ENCODE peak calls at places on chromosomes 3 and 15, in four cellular contexts. F, K, C and T are unnamed samples.

GRCh38 chr15:39797407-39797806 is 14.8 kb upstream of the FSIP1 start:
- DNase-seq in F (no peak), K (no peak), C (no peak), T (no peak)

GRCh38 chr15:101612676-101613075 is 39.5 kb downstream of the TM2D3 start:
- DNase-seq in F (no peak), K (no peak), C (no peak), T (no peak)

GRCh38 chr3:45417949-45418847 is 29.8 kb downstream of the LARS2 start:
- DNase-seq in F (no peak), K (no peak), C (peak), T (peak)

GRCh38 chr3:113485161-113485609 is 29.8 kb downstream of the SPICE1 start:
- DNase-seq in F (no peak), K (no peak), C (peak), T (no peak)

GRCh38 chr3:54171509-54171908 is 49.2 kb downstream of the CACNA2D3 start:
- DNase-seq in F (no peak), K (no peak), C (no peak), T (no peak)

GRCh38 chr3:177491301-177492031 is 294.2 kb upstream of the TBL1XR1 start:
- DNase-seq in F (no peak), K (no peak), C (peak), T (no peak)

GRCh38 chr3:170679190-170679589 is 93.3 kb upstream of the SLC7A14 start:
- DNase-seq in F (no peak), K (no peak), C (peak), T (no peak)

GRCh38 chr3:81521855-81522254 is 239.6 kb downstream of the GBE1 start:
- DNase-seq in F (no peak), K (no peak), C (no peak), T (no peak)

GRCh38 chr3:44048196-44048924 is 193.3 kb upstream of the TOPAZ1 start:
- DNase-seq in F (no peak), K (no peak), C (peak), T (peak)

GRCh38 chr3:76509179-76509830 is 530.6 kb upstream of the ROBO2 start:
- DNase-seq in F (no peak), K (no peak), C (no peak), T (no peak)

GRCh38 chr3:5240740-5241139 is 53.2 kb downstream of the EDEM1 start:
- DNase-seq in F (no peak), K (no peak), C (no peak), T (no peak)

GRCh38 chr3:194275231-194275671 is 75.9 kb downstream of the CPN2 start:
- DNase-seq in F (no peak), K (no peak), C (no peak), T (no peak)

GRCh38 chr15:95018888-95019545 is 787.7 kb downstream of the MCTP2 start:
- DNase-seq in F (no peak), K (no peak), C (peak), T (peak)

GRCh38 chr15:83784975-83785374 is 131.1 kb downstream of the ADAMTSL3 start:
- DNase-seq in F (no peak), K (no peak), C (peak), T (no peak)

GRCh38 chr15:77599899-77600298 is 32.8 kb downstream of the LINGO1 start:
- DNase-seq in F (no peak), K (no peak), C (peak), T (no peak)

GRCh38 chr3:128794788-128795649 is 69.0 kb downstream of the RAB7A start:
- DNase-seq in F (peak), K (no peak), C (peak), T (peak)

GRCh38 chr15:68764090-68764489 is 56.6 kb downstream of the ANP32A start:
- DNase-seq in F (no peak), K (peak), C (no peak), T (no peak)

GRCh38 chr15:93476491-93477176 is 387.6 kb upstream of the RGMA start:
- DNase-seq in F (no peak), K (no peak), C (peak), T (no peak)

GRCh38 chr15:101781927-101782326 is 21.4 kb upstream of the OR4F6 start:
- DNase-seq in F (no peak), K (no peak), C (no peak), T (no peak)

GRCh38 chr3:177195941-177196472 is 1.3 kb downstream of the TBL1XR1 start:
- DNase-seq in F (no peak), K (no peak), C (no peak), T (no peak)

GRCh38 chr15:38398134-38398533 is 55.8 kb upstream of the FAM98B start:
- DNase-seq in F (peak), K (no peak), C (peak), T (peak)

GRCh38 chr3:187146389-187146788 is 7.1 kb upstream of the RPL39L start:
- DNase-seq in F (no peak), K (no peak), C (no peak), T (no peak)

GRCh38 chr3:187150186-187150585 is 10.9 kb upstream of the RPL39L start:
- DNase-seq in F (no peak), K (no peak), C (no peak), T (no peak)

DNA sequence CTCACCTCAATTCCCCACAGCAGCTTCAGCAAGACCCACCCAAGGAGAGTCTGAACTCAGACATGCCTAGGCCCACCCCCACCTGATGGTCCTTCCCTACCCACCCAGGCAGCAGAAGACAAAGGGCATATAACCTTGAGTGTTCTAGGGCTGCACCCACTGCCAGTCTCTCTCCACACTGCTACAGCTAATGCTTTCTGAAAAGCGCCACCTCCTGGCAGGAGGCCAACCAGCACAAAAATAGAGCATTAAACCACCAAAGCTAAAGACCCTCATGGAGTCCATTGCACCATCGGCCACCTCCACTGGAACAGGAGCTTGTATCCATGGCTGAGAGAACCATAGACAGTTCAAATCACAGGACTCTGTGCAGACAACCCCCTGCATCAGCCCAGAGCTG is 11.3 kb upstream of the RPL39L start:
- DNase-seq in F (no peak), K (no peak), C (no peak), T (peak)
- TF ChIP-seq CTCF in F (no peak), K (peak), C (peak), T (peak)

GRCh38 chr3:140249188-140249587 is 314.2 kb downstream of the CLSTN2 start:
- DNase-seq in F (no peak), K (no peak), C (no peak), T (no peak)

GRCh38 chr3:140251678-140252077 is 316.7 kb downstream of the CLSTN2 start:
- DNase-seq in F (no peak), K (no peak), C (no peak), T (no peak)

GRCh38 chr3:140250945-140251344 is 316.0 kb downstream of the CLSTN2 start:
- DNase-seq in F (no peak), K (no peak), C (no peak), T (no peak)

GRCh38 chr3:140250010-140250825 is 315.2 kb downstream of the CLSTN2 start:
- DNase-seq in F (no peak), K (no peak), C (no peak), T (no peak)

DNA sequence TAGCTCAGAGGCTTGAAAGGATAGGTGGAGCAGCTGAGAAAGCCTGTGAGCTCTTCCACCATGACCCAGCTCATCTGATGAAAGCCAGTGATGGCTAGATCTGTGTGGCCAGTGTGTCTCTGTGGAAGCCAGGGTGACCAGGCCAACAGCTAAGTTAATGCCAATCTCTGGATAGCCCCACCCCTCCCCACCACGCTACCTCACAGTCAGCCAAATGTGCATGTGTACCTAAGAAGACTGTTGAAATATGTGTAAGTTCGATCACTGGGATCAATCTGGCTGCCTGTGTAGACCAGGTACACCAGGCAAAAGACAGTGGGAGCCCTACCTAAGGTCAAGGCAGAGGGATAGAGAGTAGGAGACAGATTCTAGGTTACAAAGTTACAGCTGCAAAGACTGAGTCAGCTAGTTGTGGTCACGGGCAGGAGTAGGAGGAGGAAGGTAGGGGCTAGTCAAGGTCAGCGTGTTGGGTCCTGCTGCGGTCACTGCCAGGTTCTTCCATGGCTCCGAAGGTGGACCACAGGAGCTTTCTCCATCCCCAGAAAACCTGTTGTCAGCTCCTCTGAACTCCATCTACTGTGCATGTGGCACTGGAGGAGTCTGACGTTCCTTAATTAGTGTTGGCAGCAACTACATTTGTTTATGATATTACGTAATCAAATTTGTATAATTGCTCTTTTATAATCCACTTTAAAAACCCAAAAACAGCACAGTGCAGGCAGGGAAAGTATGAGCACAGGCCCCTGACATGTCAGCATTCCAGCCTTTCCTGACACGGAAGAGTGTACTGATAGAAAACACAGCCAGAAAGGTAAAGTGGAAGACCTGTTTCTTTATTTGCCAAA is 318.0 kb downstream of the CLSTN2 start:
- DNase-seq in F (no peak), K (no peak), C (no peak), T (no peak)
- TF ChIP-seq CTCF in F (no peak), K (no peak), C (no peak), T (no peak)

GRCh38 chr3:49689046-49689886 is at the start of the genes MST1 and RNF123:
- DNase-seq in F (peak), K (peak), C (peak), T (peak)
- TF ChIP-seq CTCF in F (peak), K (peak), C (peak), T (no peak)

DNA sequence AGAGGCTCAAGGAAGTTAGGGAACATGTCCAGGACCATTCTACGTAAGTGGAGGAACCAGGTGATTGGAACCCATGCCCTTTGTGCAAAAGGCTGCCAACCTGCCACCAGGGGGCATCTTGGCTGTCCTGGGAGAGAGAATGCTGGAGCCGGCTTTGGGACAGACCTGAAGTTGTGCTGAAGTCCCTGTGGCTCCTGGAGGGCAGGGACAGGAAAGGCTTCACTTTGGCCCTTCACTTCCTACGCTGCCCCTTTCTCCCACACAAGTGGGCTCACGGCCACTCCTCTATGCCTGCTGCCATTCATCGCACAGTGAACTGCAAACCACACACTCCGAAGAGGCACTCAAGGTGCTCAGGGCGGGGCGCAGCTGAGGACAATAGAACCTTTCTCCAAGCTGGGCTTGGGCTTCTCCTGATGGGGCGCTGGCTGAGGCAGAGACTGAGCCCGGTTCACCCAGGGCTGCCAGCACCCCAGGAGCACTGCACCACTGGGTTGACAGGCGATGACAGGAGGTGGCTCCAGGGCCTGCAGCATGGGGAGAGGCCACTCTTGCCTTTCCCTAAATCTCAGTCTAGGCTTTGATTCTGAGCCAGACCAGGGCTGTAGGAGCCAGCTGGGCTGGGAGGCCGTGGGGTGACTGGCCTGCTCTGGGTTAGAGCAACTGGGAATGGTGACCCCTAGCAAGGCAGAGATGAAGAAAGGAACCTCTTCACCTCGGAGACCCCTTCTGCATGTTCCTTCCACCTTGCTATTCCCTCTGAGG is 8.4 kb downstream of the SHF start:
- DNase-seq in F (no peak), K (no peak), C (peak), T (peak)
- TF ChIP-seq CTCF in F (peak), K (peak), C (peak), T (peak)

GRCh38 chr15:99207672-99208071 is 41.7 kb downstream of the TTC23 start:
- DNase-seq in F (no peak), K (no peak), C (no peak), T (no peak)
- TF ChIP-seq CTCF in F (no peak), K (peak), C (no peak), T (no peak)

GRCh38 chr3:1847571-1847970 is 251.1 kb upstream of the CNTN4 start:
- DNase-seq in F (no peak), K (no peak), C (no peak), T (no peak)

GRCh38 chr3:1848935-1849334 is 249.7 kb upstream of the CNTN4 start:
- DNase-seq in F (no peak), K (no peak), C (peak), T (no peak)

DNA sequence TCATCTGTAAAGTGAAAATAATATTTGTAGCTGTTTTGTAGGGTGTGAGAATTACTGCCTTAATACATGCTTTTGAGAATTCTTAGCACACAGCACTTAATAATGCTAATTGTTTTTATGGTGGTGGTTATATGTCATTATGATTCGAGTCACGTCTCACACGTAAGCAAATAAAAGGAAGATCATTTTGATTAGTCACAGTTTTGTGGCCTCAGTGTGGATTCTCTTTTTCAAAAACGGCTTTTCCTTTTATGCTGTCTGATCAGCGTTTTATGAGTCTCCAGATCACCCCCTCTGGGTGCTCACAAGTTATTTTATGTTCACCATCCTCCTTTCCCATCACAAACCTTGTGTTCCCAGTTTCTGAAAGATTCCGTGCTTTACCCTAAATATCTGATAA is 255.6 kb upstream of the CNTN4 start:
- DNase-seq in F (no peak), K (no peak), C (no peak), T (no peak)
- TF ChIP-seq CTCF in F (no peak), K (no peak), C (no peak), T (no peak)

GRCh38 chr3:3196148-3196861 is 16.8 kb upstream of the CRBN start:
- DNase-seq in F (no peak), K (no peak), C (peak), T (peak)
- TF ChIP-seq CTCF in F (peak), K (peak), C (peak), T (peak)

GRCh38 chr3:135226057-135226456 is 431.0 kb downstream of the EPHB1 start:
- DNase-seq in F (no peak), K (no peak), C (no peak), T (no peak)

GRCh38 chr3:135231646-135232625 is 436.9 kb downstream of the EPHB1 start:
- DNase-seq in F (no peak), K (no peak), C (no peak), T (no peak)

GRCh38 chr3:135228131-135228530 is 433.1 kb downstream of the EPHB1 start:
- DNase-seq in F (no peak), K (no peak), C (no peak), T (no peak)

GRCh38 chr3:135224963-135225362 is 429.9 kb downstream of the EPHB1 start:
- DNase-seq in F (no peak), K (no peak), C (no peak), T (no peak)

GRCh38 chr3:135229018-135229495 is 434.0 kb downstream of the EPHB1 start:
- DNase-seq in F (no peak), K (no peak), C (no peak), T (peak)
- TF ChIP-seq CTCF in F (no peak), K (no peak), C (no peak), T (no peak)

GRCh38 chr3:68018275-68018674 is 363.9 kb upstream of the SUCLG2 start:
- DNase-seq in F (no peak), K (no peak), C (no peak), T (no peak)
- TF ChIP-seq CTCF in F (no peak), K (no peak), C (no peak), T (no peak)